ENCODE peak calls at places on chromosomes 12 and 14, in four cellular contexts. Y, K, J and L are unnamed samples.

GRCh38 chr12:128314611-128315010 is 47.6 kb downstream of the TMEM132C start:
- DNase-seq in Y (no peak), K (no peak), J (no peak), L (no peak)

GRCh38 chr14:35533357-35534129 is 421 bp upstream of the INSM2 start:
- DNase-seq in Y (peak), K (peak), J (peak), L (no peak)

GRCh38 chr12:93883436-93884154 is 206.4 kb downstream of the CRADD start:
- DNase-seq in Y (no peak), K (no peak), J (peak), L (no peak)

GRCh38 chr14:65373671-65374039 is 38.9 kb upstream of the FUT8 start:
- DNase-seq in Y (no peak), K (no peak), J (no peak), L (no peak)

GRCh38 chr12:113456199-113456598 is 15.5 kb downstream of the LHX5 start:
- DNase-seq in Y (no peak), K (no peak), J (no peak), L (no peak)

GRCh38 chr12:3463927-3464326 is 27.1 kb upstream of the PRMT8 start:
- DNase-seq in Y (no peak), K (no peak), J (no peak), L (no peak)

GRCh38 chr12:12467222-12467621 is 95.4 kb downstream of the DUSP16 start:
- DNase-seq in Y (no peak), K (no peak), J (no peak), L (no peak)

GRCh38 chr14:93033983-93034670 is 81.6 kb downstream of the ITPK1 start:
- DNase-seq in Y (peak), K (no peak), J (no peak), L (no peak)

GRCh38 chr12:82660541-82661325 is 26.0 kb upstream of the TMTC2 start:
- DNase-seq in Y (no peak), K (no peak), J (no peak), L (no peak)

GRCh38 chr14:68376067-68376810 is 416.6 kb downstream of the ZFP36L1 start:
- DNase-seq in Y (no peak), K (no peak), J (no peak), L (no peak)

GRCh38 chr14:77923131-77923933 is 123.4 kb downstream of the ADCK1 start:
- DNase-seq in Y (peak), K (no peak), J (no peak), L (no peak)

GRCh38 chr14:55351111-55351510 is 60.5 kb downstream of the ATG14 start:
- DNase-seq in Y (no peak), K (no peak), J (no peak), L (no peak)

GRCh38 chr12:24649209-24649608 is 299.7 kb downstream of the BCAT1 start:
- DNase-seq in Y (no peak), K (no peak), J (no peak), L (no peak)

GRCh38 chr14:55383039-55383438 is 28.6 kb downstream of the ATG14 start:
- DNase-seq in Y (no peak), K (no peak), J (peak), L (no peak)

GRCh38 chr14:23521785-23522640 is 29.6 kb downstream of the ZFHX2 start:
- DNase-seq in Y (no peak), K (no peak), J (no peak), L (no peak)

GRCh38 chr12:60704171-60704914 is 1108.5 kb downstream of the SLC16A7 start:
- DNase-seq in Y (no peak), K (no peak), J (no peak), L (no peak)

DNA sequence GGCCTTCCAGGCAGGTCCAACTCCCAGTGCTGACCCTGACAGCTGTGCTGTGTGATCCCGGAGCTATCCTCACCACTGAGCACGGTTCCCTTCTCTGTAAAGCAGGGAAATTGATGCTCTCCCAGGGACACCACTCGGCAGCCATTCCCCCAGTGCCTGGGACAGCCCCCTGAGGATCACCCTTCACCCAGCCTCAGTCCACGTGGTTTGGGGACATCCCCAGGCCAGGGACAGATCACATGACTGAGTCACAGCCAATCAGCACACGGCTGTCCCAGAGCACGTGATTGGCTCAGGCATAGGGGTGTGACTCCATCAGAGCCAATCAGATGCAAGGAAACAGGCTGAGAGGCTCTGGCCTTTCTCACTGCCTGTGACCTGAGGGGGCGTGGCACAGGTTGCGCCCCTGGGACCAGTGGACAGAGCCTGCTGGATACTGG is 68.8 kb upstream of the SFSWAP start:
- DNase-seq in Y (peak), K (peak), J (no peak), L (peak)
- TF ChIP-seq FOS in Y (peak), K (no peak), J (no peak), L (no peak)

GRCh38 chr14:99395904-99396530 is 84.6 kb downstream of the SETD3 start:
- DNase-seq in Y (no peak), K (no peak), J (peak), L (no peak)
- TF ChIP-seq FOS in Y (no peak), K (no peak), J (no peak), L (no peak)

GRCh38 chr12:120944645-120945217 is 33.6 kb upstream of the HNF1A start:
- DNase-seq in Y (peak), K (peak), J (peak), L (no peak)
- TF ChIP-seq FOS in Y (no peak), K (no peak), J (no peak), L (no peak)

DNA sequence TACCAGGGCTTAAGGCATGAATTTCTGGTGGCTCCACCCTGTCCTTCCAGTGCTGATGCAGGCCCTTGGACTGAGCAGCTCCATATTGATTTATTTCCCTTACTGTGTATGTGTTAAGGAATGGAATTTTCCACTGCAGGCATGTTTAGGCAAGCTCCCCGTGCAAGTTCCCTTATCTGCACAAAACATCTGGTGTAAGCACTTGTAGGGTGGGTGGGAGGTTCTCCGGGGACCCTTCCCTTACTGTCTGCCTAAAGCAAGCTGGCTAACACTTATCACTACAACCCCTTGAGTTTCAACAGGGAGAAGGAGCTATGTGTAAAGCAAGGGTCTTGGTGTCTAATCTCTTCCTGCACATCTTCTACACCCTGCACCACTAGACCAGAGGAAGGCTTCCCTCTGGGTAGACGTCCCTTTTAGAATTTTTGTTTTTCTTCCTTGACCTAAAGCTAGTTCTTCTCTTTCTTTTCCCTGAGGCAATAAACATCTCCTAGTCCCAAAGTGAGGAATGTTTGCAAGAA is 22.0 kb upstream of the DRAM1 start:
- DNase-seq in Y (peak), K (peak), J (peak), L (no peak)
- TF ChIP-seq FOS in Y (no peak), K (no peak), J (no peak), L (no peak)

GRCh38 chr14:99628832-99629618 is 15.9 kb upstream of the HHIPL1 start:
- DNase-seq in Y (peak), K (peak), J (peak), L (no peak)
- TF ChIP-seq FOS in Y (no peak), K (no peak), J (no peak), L (no peak)